ENCODE peak calls at places on chromosomes 16 and 17, in seven cellular contexts. D, Q, H, N, L, A and R are unnamed samples.

GRCh38 chr17:55212880-55213279 is 51.9 kb upstream of the HLF start:
- DNase-seq in D (no peak), Q (no peak), H (no peak), N (no peak), L (no peak), A (no peak), R (no peak)

GRCh38 chr16:68264128-68265077 is at the start of gene SLC7A6:
- DNase-seq in D (peak; percentile 71), Q (peak; percentile 65), H (peak; percentile 68), N (no peak), L (peak; percentile 82), A (peak; percentile 53), R (peak; percentile 81)

GRCh38 chr17:76007131-76007849 is 6.6 kb downstream of the CDK3 start:
- DNase-seq in D (no peak), Q (no peak), H (no peak), N (no peak), L (no peak), A (no peak), R (no peak)

GRCh38 chr17:65698381-65699061 is 137.1 kb upstream of the AXIN2 start:
- DNase-seq in D (peak; percentile 31), Q (no peak), H (no peak), N (no peak), L (no peak), A (no peak), R (peak; percentile 54)

GRCh38 chr17:81391964-81392908 is 3.0 kb upstream of the BAHCC1 start:
- DNase-seq in D (no peak), Q (no peak), H (peak; percentile 62), N (no peak), L (no peak), A (peak; percentile 56), R (peak; percentile 62)

GRCh38 chr16:11233727-11234376 is 22.2 kb downstream of the SOCS1 start:
- DNase-seq in D (no peak), Q (no peak), H (no peak), N (no peak), L (no peak), A (no peak), R (no peak)

GRCh38 chr17:75668489-75668888 is 1.4 kb downstream of the SAP30BP start:
- DNase-seq in D (no peak), Q (no peak), H (no peak), N (no peak), L (no peak), A (no peak), R (no peak)

GRCh38 chr17:1638171-1638583 is 7.4 kb downstream of the SCARF1 start:
- DNase-seq in D (no peak), Q (no peak), H (no peak), N (no peak), L (no peak), A (no peak), R (no peak)

GRCh38 chr16:27625050-27625697 is 75.2 kb downstream of the KATNIP start:
- DNase-seq in D (no peak), Q (peak; percentile 49), H (no peak), N (no peak), L (no peak), A (no peak), R (peak; percentile 85)

GRCh38 chr17:79905832-79906231 is 66.6 kb upstream of the CBX4 start:
- DNase-seq in D (no peak), Q (no peak), H (no peak), N (no peak), L (peak; percentile 44), A (no peak), R (no peak)

GRCh38 chr17:30858556-30859250 is 26.9 kb downstream of the ATAD5 start:
- DNase-seq in D (no peak), Q (no peak), H (no peak), N (no peak), L (no peak), A (no peak), R (peak; percentile 2)

GRCh38 chr17:64599187-64599676 is 62.9 kb downstream of the SMURF2 start:
- DNase-seq in D (peak; percentile 33), Q (no peak), H (no peak), N (no peak), L (no peak), A (no peak), R (no peak)

GRCh38 chr17:56478836-56479447 is 114.6 kb upstream of the NOG start:
- DNase-seq in D (no peak), Q (no peak), H (no peak), N (no peak), L (peak; percentile 45), A (no peak), R (peak; percentile 39)

GRCh38 chr16:54418903-54419302 is 132.3 kb upstream of the IRX3 start:
- DNase-seq in D (no peak), Q (no peak), H (no peak), N (no peak), L (no peak), A (no peak), R (no peak)

GRCh38 chr17:67027031-67027628 is 17.2 kb upstream of the CACNG1 start:
- DNase-seq in D (no peak), Q (no peak), H (no peak), N (no peak), L (no peak), A (no peak), R (no peak)

GRCh38 chr17:28711723-28712036 is at the start of gene PROCA1:
- DNase-seq in D (no peak), Q (no peak), H (peak; percentile 25), N (no peak), L (no peak), A (no peak), R (no peak)

GRCh38 chr17:21243516-21244303 is 9.5 kb downstream of the NATD1 start:
- DNase-seq in D (no peak), Q (no peak), H (no peak), N (no peak), L (no peak), A (no peak), R (no peak)

DNA sequence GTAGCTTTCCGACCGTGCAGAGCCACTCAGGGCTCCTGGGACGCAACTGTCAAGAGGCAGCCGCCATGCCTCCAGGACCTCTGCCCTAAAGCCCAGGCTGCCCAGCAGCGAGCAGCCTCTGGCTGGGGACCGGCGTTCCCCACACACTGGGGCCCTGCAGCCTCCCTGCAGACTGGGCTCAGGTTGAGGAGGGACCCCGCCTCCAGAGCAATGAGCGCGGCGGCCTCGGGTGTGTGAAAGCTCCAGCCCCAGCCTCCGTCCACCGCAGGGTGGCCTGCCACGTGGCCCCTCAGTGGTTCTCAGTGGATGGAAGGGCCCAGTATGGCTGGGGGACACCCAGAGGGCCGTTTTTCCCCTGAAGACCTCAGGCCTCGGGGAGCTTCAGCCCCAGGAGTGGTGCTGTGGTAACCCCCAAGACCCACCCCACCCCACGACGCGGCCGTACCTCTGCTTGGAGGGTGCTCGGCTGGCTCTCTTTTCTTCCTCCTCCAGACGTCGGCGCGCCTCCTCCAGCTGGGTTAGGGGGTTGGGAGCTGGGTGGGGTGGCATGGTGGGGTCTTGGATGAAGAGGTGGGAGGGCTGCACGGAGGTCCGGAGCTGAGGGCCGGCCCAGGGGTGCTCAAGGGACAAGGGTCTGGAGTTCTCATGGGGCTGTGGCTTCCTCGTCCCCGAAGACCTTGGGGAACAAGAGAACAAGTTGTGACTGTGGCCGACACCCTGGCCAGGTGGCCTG is 10.2 kb downstream of the PDIA2 start:
- DNase-seq in D (no peak), Q (no peak), H (no peak), N (no peak), L (no peak), A (no peak), R (no peak)
- H3K36me3 ChIP-seq in D (peaks cover 69% of the 10 kb centered on the region), Q (peaks cover 6% of the 10 kb centered on the region), H (peaks cover 7% of the 10 kb centered on the region), N (peaks cover 92% of the 10 kb centered on the region), L (peaks cover 10% of the 10 kb centered on the region), A (no peaks in the 10 kb centered on the region), R (peaks cover 5% of the 10 kb centered on the region)

GRCh38 chr17:40340327-40340726 is 24.2 kb downstream of the GJD3 start:
- DNase-seq in D (no peak), Q (no peak), H (no peak), N (no peak), L (no peak), A (no peak), R (no peak)

GRCh38 chr17:40338058-40338457 is 26.5 kb downstream of the GJD3 start:
- DNase-seq in D (no peak), Q (no peak), H (no peak), N (no peak), L (no peak), A (no peak), R (no peak)

GRCh38 chr17:40339068-40339699 is 25.4 kb downstream of the GJD3 start:
- DNase-seq in D (no peak), Q (no peak), H (no peak), N (no peak), L (no peak), A (no peak), R (no peak)

GRCh38 chr17:40335620-40336019 is 26.6 kb downstream of the RARA start:
- DNase-seq in D (no peak), Q (no peak), H (no peak), N (no peak), L (no peak), A (no peak), R (no peak)

DNA sequence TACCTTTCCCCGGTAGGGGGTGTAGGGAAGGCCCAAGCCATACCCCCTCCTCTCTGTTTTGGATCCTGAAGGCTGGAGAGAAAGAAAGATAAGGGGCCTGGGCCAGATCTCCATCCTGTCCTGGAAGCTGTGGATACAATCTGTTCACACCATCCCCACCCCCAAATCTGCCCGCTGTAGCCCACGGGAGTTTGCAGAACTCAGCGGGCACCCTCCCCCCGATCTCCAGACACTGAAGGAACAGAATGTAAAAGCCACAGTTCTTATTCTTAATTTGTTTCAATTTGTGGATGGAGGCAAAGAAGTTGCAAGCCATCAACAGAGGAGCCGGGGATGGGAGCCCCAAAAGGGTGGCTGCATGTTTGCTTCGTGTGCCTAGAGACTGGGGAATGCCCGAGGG is 27.2 kb downstream of the GJD3 start:
- DNase-seq in D (no peak), Q (no peak), H (no peak), N (no peak), L (no peak), A (no peak), R (no peak)
- H3K4me1 ChIP-seq in D (peaks cover 41% of the 10 kb centered on the region), Q (peaks cover 15% of the 10 kb centered on the region), H (peaks cover 50% of the 10 kb centered on the region), N (peaks cover 27% of the 10 kb centered on the region), L (no peaks in the 10 kb centered on the region), A (peaks cover 77% of the 10 kb centered on the region), R (peaks cover 5% of the 10 kb centered on the region)

DNA sequence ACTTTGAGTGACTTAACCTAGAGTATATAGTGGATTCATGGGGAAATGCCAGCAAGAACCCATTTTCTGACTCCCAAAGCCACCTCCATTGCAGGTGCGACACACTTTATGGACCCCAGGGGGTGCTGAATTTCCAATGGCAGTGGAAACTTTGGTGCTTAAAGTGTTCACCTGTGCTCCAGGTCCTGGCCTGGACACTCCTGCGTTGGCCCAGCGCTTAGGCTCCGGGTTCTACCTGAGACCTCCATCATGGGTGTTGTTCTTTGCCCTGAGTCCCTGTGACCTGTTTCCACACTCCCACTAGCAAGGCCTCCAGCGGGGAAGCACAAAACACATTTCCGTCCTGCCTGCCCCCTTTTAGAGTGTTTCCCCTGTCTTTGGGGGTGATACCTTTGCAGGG is 3.0 kb downstream of the CCNF start:
- DNase-seq in D (no peak), Q (no peak), H (no peak), N (no peak), L (no peak), A (no peak), R (no peak)
- TF ChIP-seq CTCF in D (no peak), Q (no peak), H (no peak), N (no peak), L (no peak), A (no peak), R (no peak)

DNA sequence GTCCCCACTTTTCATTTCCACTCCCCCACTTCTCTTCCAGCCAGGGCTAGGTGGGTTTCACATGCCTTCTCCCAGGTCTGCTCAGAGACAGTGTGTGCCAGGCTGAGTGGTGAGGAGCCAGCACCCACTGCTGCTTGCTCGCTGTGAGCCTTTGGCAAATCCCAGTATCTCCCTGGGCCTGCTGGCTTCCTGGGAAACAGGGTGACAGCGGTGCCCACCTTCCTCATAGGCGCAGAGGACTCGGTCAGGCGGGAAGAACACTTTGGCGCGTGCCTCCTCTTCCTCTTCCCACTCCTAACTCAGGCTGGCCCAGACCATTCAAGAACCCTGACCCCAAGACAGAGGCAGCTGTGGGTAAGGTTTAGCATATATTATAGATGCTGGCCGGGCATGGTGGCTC is 456 bp upstream of the PRSS53 start:
- DNase-seq in D (no peak), Q (no peak), H (no peak), N (no peak), L (no peak), A (no peak), R (no peak)
- H3K36me3 ChIP-seq in D (peaks cover 22% of the 10 kb centered on the region), Q (peaks cover 6% of the 10 kb centered on the region), H (peaks cover 2% of the 10 kb centered on the region), N (peaks cover 72% of the 10 kb centered on the region), L (peaks cover 9% of the 10 kb centered on the region), A (no peaks in the 10 kb centered on the region), R (no peaks in the 10 kb centered on the region)